ENCODE peak calls at places on chromosomes 11 and 22, in five cellular contexts. X, H, P, V and Y are unnamed samples.

GRCh38 chr11:64226507-64227051 is 505 bp downstream of the NUDT22 start:
- DNase-seq in P (no peak), V (peak; percentile 24), H (no peak), X (no peak), Y (peak; percentile 69)

GRCh38 chr11:97962758-97963157 is 1058.0 kb upstream of the CNTN5 start:
- DNase-seq in V (no peak), P (no peak), X (no peak), H (no peak), Y (no peak)

GRCh38 chr11:3044004-3044403 is 13.2 kb downstream of the CARS1 start:
- DNase-seq in V (no peak), P (peak; percentile 63), H (no peak), X (no peak), Y (no peak)

GRCh38 chr11:83157755-83158473 is 983 bp downstream of the PCF11 start:
- DNase-seq in P (peak; percentile 68), X (peak; percentile 35), H (peak; percentile 61), V (peak; percentile 41), Y (peak; percentile 51)

GRCh38 chr11:125167292-125167953 is 2.9 kb downstream of the PKNOX2 start:
- DNase-seq in X (peak; percentile 86), P (peak; percentile 69), V (no peak), H (peak; percentile 77), Y (no peak)

GRCh38 chr22:19038164-19038546 is 84.1 kb downstream of the DGCR2 start:
- DNase-seq in H (no peak), V (no peak), X (no peak), P (no peak), Y (peak; percentile 19)

GRCh38 chr11:124602193-124602592 is 9.0 kb upstream of the PANX3 start:
- DNase-seq in V (no peak), X (no peak), H (no peak), P (no peak), Y (no peak)

GRCh38 chr11:48880021-48880441 is 103.7 kb downstream of the TRIM51G start:
- DNase-seq in H (no peak), X (no peak), P (no peak), V (no peak), Y (peak; percentile 10)

GRCh38 chr11:1882265-1883238 is 9.1 kb downstream of the PRR33 start:
- DNase-seq in V (peak; percentile 89), X (peak; percentile 82), H (peak; percentile 94), P (peak; percentile 61), Y (peak; percentile 90)

GRCh38 chr11:71103266-71103665 is 149.1 kb downstream of the SHANK2 start:
- DNase-seq in X (no peak), V (no peak), P (no peak), H (no peak), Y (no peak)

GRCh38 chr11:1488575-1489180 is 2.1 kb upstream of the MOB2 start:
- DNase-seq in H (no peak), P (no peak), X (no peak), V (no peak), Y (no peak)

GRCh38 chr11:35711173-35711910 is 48.8 kb downstream of the TRIM44 start:
- DNase-seq in H (no peak), V (peak; percentile 39), X (no peak), P (no peak), Y (no peak)

GRCh38 chr11:57248780-57249383 is 11.8 kb upstream of the APLNR start:
- DNase-seq in V (peak; percentile 61), X (peak; percentile 79), P (peak; percentile 62), H (peak; percentile 85), Y (peak; percentile 89)

GRCh38 chr11:124865902-124866851 is 945 bp downstream of the ROBO3 start:
- DNase-seq in P (peak; percentile 39), X (no peak), H (peak; percentile 89), V (peak; percentile 70), Y (peak; percentile 64)

GRCh38 chr11:47591764-47592163 is 2.4 kb downstream of the C1QTNF4 start:
- DNase-seq in H (no peak), P (no peak), X (no peak), V (no peak), Y (no peak)

GRCh38 chr22:42745118-42745517 is 24.4 kb upstream of the A4GALT start:
- DNase-seq in P (peak; percentile 93), H (no peak), V (peak; percentile 62), X (no peak), Y (no peak)

GRCh38 chr11:78525720-78526119 is 48.9 kb downstream of the NARS2 start:
- DNase-seq in V (peak; percentile 80), X (no peak), P (no peak), H (no peak), Y (no peak)

GRCh38 chr22:22691716-22692701 is 47.6 kb downstream of the GGTLC2 start:
- DNase-seq in X (no peak), V (peak; percentile 87), H (no peak), P (no peak), Y (no peak)

GRCh38 chr11:69894126-69895047 is 75.2 kb upstream of the FGF3 start:
- DNase-seq in X (no peak), P (no peak), H (no peak), V (peak; percentile 93), Y (no peak)

GRCh38 chr11:12238420-12238819 is 128.0 kb downstream of the MICAL2 start:
- DNase-seq in H (no peak), V (no peak), P (peak; percentile 29), X (no peak), Y (no peak)

GRCh38 chr11:65919151-65920034 is at the start of gene DRAP1:
- DNase-seq in P (peak; percentile 98), X (peak; percentile 98), H (peak; percentile 95), V (peak; percentile 98), Y (peak; percentile 99)

GRCh38 chr11:88411265-88411664 is 73.7 kb upstream of the CTSC start:
- DNase-seq in V (no peak), H (no peak), P (peak; percentile 62), X (no peak), Y (no peak)

GRCh38 chr11:4495487-4495886 is 13.0 kb downstream of the OR52K1 start:
- DNase-seq in X (no peak), P (no peak), V (peak; percentile 82), H (no peak), Y (no peak)

GRCh38 chr11:121964591-121964990 is 151.4 kb downstream of the BLID start:
- DNase-seq in X (no peak), V (no peak), H (no peak), P (peak; percentile 77), Y (no peak)

GRCh38 chr11:134958336-134958640 is 546.2 kb upstream of the B3GAT1 start:
- DNase-seq in P (no peak), X (no peak), V (no peak), H (no peak), Y (no peak)
- H2BK12ac ChIP-seq in P (no peak overlapping the region), X (no peak overlapping the region), V (no peak overlapping the region), H (no peak overlapping the region), Y (no peak overlapping the region)

GRCh38 chr11:72140661-72141060 is 5.1 kb downstream of the FOLR3 start:
- DNase-seq in P (no peak), H (no peak), V (no peak), X (no peak), Y (no peak)

GRCh38 chr11:72139500-72139899 is 4.0 kb downstream of the FOLR3 start:
- DNase-seq in P (no peak), V (no peak), H (no peak), X (no peak), Y (no peak)

GRCh38 chr11:72141066-72141465 is 5.5 kb downstream of the FOLR3 start:
- DNase-seq in X (no peak), H (no peak), V (peak; percentile 89), P (peak; percentile 27), Y (no peak)

GRCh38 chr11:72146625-72147024 is 11.1 kb downstream of the FOLR3 start:
- DNase-seq in X (no peak), V (no peak), H (no peak), P (no peak), Y (no peak)

GRCh38 chr11:72144807-72145565 is 9.5 kb downstream of the FOLR3 start:
- DNase-seq in P (peak; percentile 44), X (no peak), H (no peak), V (peak; percentile 95), Y (no peak)
- H2BK120ac ChIP-seq in P (no peak overlapping the region), X (no peak overlapping the region), H (no peak overlapping the region), V (no peak overlapping the region), Y (no peak overlapping the region)

GRCh38 chr11:17554487-17554886 is 7.4 kb downstream of the OTOG start:
- DNase-seq in V (no peak), X (no peak), H (no peak), P (no peak), Y (no peak)

GRCh38 chr11:17551347-17552040 is 4.4 kb downstream of the OTOG start:
- DNase-seq in V (no peak), X (no peak), H (no peak), P (no peak), Y (no peak)

GRCh38 chr11:17552041-17552355 is 4.9 kb downstream of the OTOG start:
- DNase-seq in V (no peak), H (no peak), P (no peak), X (no peak), Y (no peak)

GRCh38 chr11:17553249-17553546 is 6.1 kb downstream of the OTOG start:
- DNase-seq in X (no peak), P (no peak), V (no peak), H (no peak), Y (no peak)

GRCh38 chr11:17552392-17553248 is 5.6 kb downstream of the OTOG start:
- DNase-seq in P (no peak), V (no peak), X (no peak), H (no peak), Y (no peak)
- H2BK12ac ChIP-seq in P (no peak overlapping the region), V (no peak overlapping the region), X (peak overlapping the region; percentile 12), H (no peak overlapping the region), Y (no peak overlapping the region)

DNA sequence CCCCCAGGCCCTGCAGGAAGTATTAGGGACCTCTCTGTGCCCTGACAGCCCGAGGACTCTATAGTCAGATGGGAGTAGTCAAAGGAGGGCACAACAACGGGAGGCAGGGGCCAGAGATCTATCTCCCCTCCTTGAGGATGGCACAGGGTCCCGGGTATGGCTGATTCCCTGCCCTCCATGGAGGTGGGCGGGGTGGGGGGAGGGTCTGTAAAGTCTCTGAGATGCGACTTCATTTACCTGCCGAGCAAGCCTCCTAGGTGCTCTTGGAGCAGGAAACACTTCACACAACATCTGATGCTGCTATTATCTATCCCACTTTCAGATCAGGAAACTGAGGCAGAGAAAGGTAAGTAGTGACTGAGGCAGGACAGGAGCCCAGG is 769 bp upstream of the CDC42EP1 start:
- DNase-seq in V (no peak), P (no peak), X (no peak), H (no peak), Y (peak; percentile 36)
- H2BK120ac ChIP-seq in V (peak overlapping the region; percentile 85), P (peak overlapping the region; percentile 100), X (peak overlapping the region; percentile 56), H (no peak overlapping the region), Y (no peak overlapping the region)

DNA sequence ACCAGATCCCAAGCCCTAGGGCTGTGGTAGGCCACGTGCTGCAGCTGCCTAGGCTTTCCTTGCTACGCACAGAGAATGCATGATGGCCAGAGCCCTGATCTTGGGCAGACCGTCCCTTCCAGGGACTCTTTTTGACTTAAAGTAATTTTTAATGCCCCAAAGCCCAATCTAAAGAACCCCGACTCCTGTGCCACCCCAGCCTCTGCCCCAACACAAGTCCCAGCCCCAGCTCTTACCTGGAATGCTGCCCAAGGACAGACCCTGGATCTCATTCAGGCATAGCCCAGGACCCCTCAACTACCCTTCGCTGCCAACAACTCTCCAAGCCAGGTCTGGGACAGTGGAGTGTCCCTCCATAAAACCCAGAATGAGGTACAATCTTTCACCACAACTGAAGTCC is 211.7 kb upstream of the B3GAT1 start:
- DNase-seq in P (no peak), V (no peak), H (no peak), X (no peak), Y (no peak)
- H2BK12ac ChIP-seq in P (no peak overlapping the region), V (no peak overlapping the region), H (no peak overlapping the region), X (no peak overlapping the region), Y (no peak overlapping the region)